ENCODE peak calls at places on chromosomes 12 and 14, in four cellular contexts. One of them, this sample, is unnamed.
A peak's percentile ranks its signal among the peaks of the same experiment; 100 is the strongest.

GRCh38 chr12:40105265-40105514 is 691 bp downstream of the SLC2A13 start:
- DNase-seq in GM12878: no peak
- DNase-seq in HepG2: no peak
- DNase-seq in H1: no peak
- DNase-seq in this sample: no peak

GRCh38 chr14:79967453-79967852 is 243.9 kb downstream of the DIO2 start:
- DNase-seq in H1: no peak
- DNase-seq in GM12878: no peak
- DNase-seq in HepG2: no peak
- DNase-seq in this sample: no peak

GRCh38 chr12:109760031-109760929 is 46.7 kb downstream of the FAM222A start:
- DNase-seq in H1: no peak
- DNase-seq in HepG2: peak; percentile 65
- DNase-seq in GM12878: no peak
- DNase-seq in this sample: no peak

GRCh38 chr12:67705394-67706370 is 57.1 kb downstream of the DYRK2 start:
- DNase-seq in HepG2: no peak
- DNase-seq in H1: no peak
- DNase-seq in GM12878: no peak
- DNase-seq in this sample: no peak

GRCh38 chr12:88142610-88142991 is 494 bp downstream of the TMTC3 start:
- DNase-seq in H1: no peak
- DNase-seq in GM12878: no peak
- DNase-seq in HepG2: peak; percentile 2
- DNase-seq in this sample: peak; percentile 4

GRCh38 chr12:78719721-78720120 is 144.9 kb upstream of the SYT1 start:
- DNase-seq in HepG2: no peak
- DNase-seq in H1: no peak
- DNase-seq in GM12878: no peak
- DNase-seq in this sample: no peak

GRCh38 chr14:74875941-74876913 is at the start of gene PROX2:
- DNase-seq in HepG2: no peak
- DNase-seq in H1: no peak
- DNase-seq in GM12878: no peak
- DNase-seq in this sample: no peak

GRCh38 chr12:47307680-47308399 is 228.1 kb upstream of the AMIGO2 start:
- DNase-seq in H1: peak; percentile 5
- DNase-seq in GM12878: peak; percentile 31
- DNase-seq in HepG2: peak; percentile 43
- DNase-seq in this sample: peak; percentile 33

GRCh38 chr14:94539181-94539580 is 22.1 kb upstream of the SERPINA4 start:
- DNase-seq in GM12878: no peak
- DNase-seq in HepG2: no peak
- DNase-seq in H1: no peak
- DNase-seq in this sample: no peak

GRCh38 chr12:44307506-44308168 is 471.8 kb downstream of the TMEM117 start:
- DNase-seq in HepG2: no peak
- DNase-seq in H1: no peak
- DNase-seq in GM12878: no peak
- DNase-seq in this sample: no peak

GRCh38 chr12:41486718-41487117 is 298.6 kb downstream of the PDZRN4 start:
- DNase-seq in H1: no peak
- DNase-seq in HepG2: no peak
- DNase-seq in GM12878: no peak
- DNase-seq in this sample: no peak

GRCh38 chr12:4269279-4269991 is 4.1 kb upstream of the CCND2 start:
- DNase-seq in GM12878: no peak
- DNase-seq in H1: no peak
- DNase-seq in HepG2: no peak
- DNase-seq in this sample: peak; percentile 56

GRCh38 chr14:64298773-64299172 is 4.6 kb upstream of the ESR2 start:
- DNase-seq in HepG2: peak; percentile 9
- DNase-seq in GM12878: no peak
- DNase-seq in H1: no peak
- DNase-seq in this sample: no peak

GRCh38 chr14:58941666-58942065 is 246.8 kb upstream of the DAAM1 start:
- DNase-seq in GM12878: no peak
- DNase-seq in HepG2: no peak
- DNase-seq in H1: no peak
- DNase-seq in this sample: no peak

GRCh38 chr14:94009767-94010166 is 12.7 kb downstream of the CCDC197 start:
- DNase-seq in HepG2: no peak
- DNase-seq in GM12878: peak; percentile 25
- DNase-seq in H1: no peak
- DNase-seq in this sample: no peak

GRCh38 chr12:14244876-14245669 is 120.4 kb upstream of the ATF7IP start:
- DNase-seq in GM12878: no peak
- DNase-seq in H1: no peak
- DNase-seq in HepG2: no peak
- DNase-seq in this sample: no peak

GRCh38 chr14:51521764-51522163 is 129.9 kb upstream of the FRMD6 start:
- DNase-seq in H1: no peak
- DNase-seq in HepG2: no peak
- DNase-seq in GM12878: no peak
- DNase-seq in this sample: no peak

GRCh38 chr12:95918194-95918993 is 24.0 kb downstream of the CCDC38 start:
- DNase-seq in H1: no peak
- DNase-seq in HepG2: peak; percentile 71
- DNase-seq in GM12878: no peak
- DNase-seq in this sample: peak; percentile 74

GRCh38 chr12:123062682-123063426 is 82.4 kb downstream of the ARL6IP4 start:
- DNase-seq in GM12878: no peak
- DNase-seq in HepG2: peak; percentile 91
- DNase-seq in H1: no peak
- DNase-seq in this sample: no peak
- TF ChIP-seq SP1 in GM12878: no peak
- TF ChIP-seq SP1 in HepG2: no peak
- TF ChIP-seq SP1 in H1: no peak
- TF ChIP-seq SP1 in this sample: no peak

GRCh38 chr14:105026033-105026785 is 5.3 kb upstream of the CDCA4 start:
- DNase-seq in GM12878: peak; percentile 81
- DNase-seq in HepG2: no peak
- DNase-seq in H1: no peak
- DNase-seq in this sample: no peak

GRCh38 chr14:105025429-105025828 is 4.5 kb upstream of the CDCA4 start:
- DNase-seq in GM12878: no peak
- DNase-seq in H1: no peak
- DNase-seq in HepG2: no peak
- DNase-seq in this sample: no peak

GRCh38 chr14:105029402-105029801 is 8.5 kb upstream of the CDCA4 start:
- DNase-seq in H1: no peak
- DNase-seq in HepG2: no peak
- DNase-seq in GM12878: no peak
- DNase-seq in this sample: no peak

GRCh38 chr14:105028251-105028927 is 7.5 kb upstream of the CDCA4 start:
- DNase-seq in H1: no peak
- DNase-seq in HepG2: no peak
- DNase-seq in GM12878: no peak
- DNase-seq in this sample: no peak

GRCh38 chr14:105026789-105027563 is 6.1 kb upstream of the CDCA4 start:
- DNase-seq in GM12878: no peak
- DNase-seq in HepG2: no peak
- DNase-seq in H1: no peak
- DNase-seq in this sample: no peak
- TF ChIP-seq SUZ12 in GM12878: no peak
- TF ChIP-seq SUZ12 in HepG2: no peak
- TF ChIP-seq SUZ12 in H1: no peak
- TF ChIP-seq SUZ12 in this sample: no peak

GRCh38 chr14:37061697-37062096 is 110.7 kb downstream of the SLC25A21 start:
- DNase-seq in GM12878: no peak
- DNase-seq in H1: no peak
- DNase-seq in HepG2: no peak
- DNase-seq in this sample: no peak
- TF ChIP-seq SP1 in GM12878: no peak
- TF ChIP-seq SP1 in H1: no peak
- TF ChIP-seq SP1 in HepG2: no peak
- TF ChIP-seq SP1 in this sample: no peak

DNA sequence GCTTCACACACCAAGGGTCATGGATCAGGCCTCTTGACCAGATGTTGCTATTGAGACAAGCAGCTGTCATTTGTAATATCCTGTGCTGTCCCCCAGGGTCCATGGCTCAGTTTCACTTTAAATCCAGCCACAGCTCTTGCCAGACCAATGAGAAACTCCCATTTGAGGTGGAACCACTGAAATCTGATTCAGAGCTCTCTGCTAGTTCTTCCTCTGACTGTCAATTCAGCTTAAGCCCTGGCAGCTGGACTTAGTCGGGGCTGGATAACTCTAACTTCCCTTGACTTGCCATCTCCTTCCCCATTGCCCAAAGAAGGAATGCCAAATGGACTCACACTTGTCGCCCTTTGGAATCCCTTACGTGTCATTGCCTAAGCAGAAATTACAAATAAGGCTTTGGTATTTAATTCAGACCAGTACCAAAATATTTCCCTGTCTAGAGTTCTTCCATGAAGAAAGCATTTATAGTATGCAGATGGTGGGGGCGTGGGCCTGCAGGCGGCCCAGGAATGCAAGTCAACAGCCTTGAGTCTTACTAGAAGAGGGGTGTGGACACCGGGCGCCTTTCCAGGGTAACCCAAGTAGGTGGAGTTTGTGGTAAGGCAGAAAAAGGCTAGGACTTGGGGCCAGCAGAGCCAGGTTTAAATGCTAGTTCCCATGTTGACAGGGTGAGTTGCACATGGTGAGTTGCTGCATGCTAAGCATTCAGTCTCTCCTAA is 96.9 kb upstream of the TMPO start:
- DNase-seq in H1: no peak
- DNase-seq in GM12878: no peak
- DNase-seq in HepG2: no peak
- DNase-seq in this sample: no peak
- TF ChIP-seq SUZ12 in H1: no peak
- TF ChIP-seq SUZ12 in GM12878: no peak
- TF ChIP-seq SUZ12 in HepG2: no peak
- TF ChIP-seq SUZ12 in this sample: no peak